ENCODE peak calls at places on chromosome 7, in six cellular contexts. F is lung; V is SK-N-SH; N is psoas muscle; I is naive thymus-derived CD4-positive, alpha-beta T cell; H is MM.1S. J is an unnamed sample. For H3K9me3 and H3K36me3, the result is how much of the 10 kb centered on the place peaks cover.

GRCh38 chr7:117673839-117674238 is 194.0 kb downstream of the CFTR start:
- DNase-seq in F (no peak), V (peak), N (no peak), I (no peak), H (peak), J (no peak)

GRCh38 chr7:94662548-94662947 is 6.6 kb upstream of the SGCE start:
- DNase-seq in F (no peak), V (no peak), N (no peak), I (no peak), H (peak), J (no peak)

GRCh38 chr7:69738396-69738889 is 140.2 kb downstream of the AUTS2 start:
- DNase-seq in F (no peak), V (no peak), N (no peak), I (no peak), H (peak), J (no peak)

GRCh38 chr7:23335621-23336020 is 36.5 kb downstream of the MALSU1 start:
- DNase-seq in F (no peak), V (no peak), N (no peak), I (no peak), H (no peak), J (no peak)

GRCh38 chr7:154252046-154252445 is 199.8 kb downstream of the DPP6 start:
- DNase-seq in F (no peak), V (no peak), N (no peak), I (no peak), H (no peak), J (no peak)

GRCh38 chr7:11060883-11061282 is 87.2 kb downstream of the PHF14 start:
- DNase-seq in F (no peak), V (no peak), N (no peak), I (no peak), H (no peak), J (no peak)

GRCh38 chr7:34575006-34575405 is 83.0 kb upstream of the NPSR1 start:
- DNase-seq in F (no peak), V (no peak), N (no peak), I (no peak), H (no peak), J (no peak)

GRCh38 chr7:39621261-39621660 is 2.1 kb upstream of the RALA start:
- DNase-seq in F (no peak), V (no peak), N (no peak), I (no peak), H (no peak), J (no peak)

GRCh38 chr7:121271098-121271497 is 57.7 kb upstream of the WNT16 start:
- DNase-seq in F (no peak), V (no peak), N (no peak), I (no peak), H (no peak), J (no peak)

GRCh38 chr7:2572101-2572842 is 13.5 kb downstream of the IQCE start:
- DNase-seq in F (no peak), V (no peak), N (no peak), I (no peak), H (no peak), J (no peak)

GRCh38 chr7:97078023-97078988 is 39.2 kb upstream of the SDHAF3 start:
- DNase-seq in F (no peak), V (no peak), N (no peak), I (no peak), H (peak), J (no peak)

GRCh38 chr7:93185303-93186027 is 37.3 kb upstream of the SAMD9L start:
- DNase-seq in F (no peak), V (no peak), N (no peak), I (no peak), H (no peak), J (no peak)

GRCh38 chr7:117229350-117229749 is 93.5 kb downstream of the WNT2 start:
- DNase-seq in F (no peak), V (no peak), N (no peak), I (no peak), H (no peak), J (no peak)

GRCh38 chr7:149239345-149240143 is at the start of gene ZNF212:
- DNase-seq in F (peak), V (peak), N (peak), I (peak), H (peak), J (peak)

GRCh38 chr7:73809454-73810090 is 21.2 kb upstream of the CLDN4 start:
- DNase-seq in F (no peak), V (peak), N (no peak), I (no peak), H (no peak), J (no peak)

DNA sequence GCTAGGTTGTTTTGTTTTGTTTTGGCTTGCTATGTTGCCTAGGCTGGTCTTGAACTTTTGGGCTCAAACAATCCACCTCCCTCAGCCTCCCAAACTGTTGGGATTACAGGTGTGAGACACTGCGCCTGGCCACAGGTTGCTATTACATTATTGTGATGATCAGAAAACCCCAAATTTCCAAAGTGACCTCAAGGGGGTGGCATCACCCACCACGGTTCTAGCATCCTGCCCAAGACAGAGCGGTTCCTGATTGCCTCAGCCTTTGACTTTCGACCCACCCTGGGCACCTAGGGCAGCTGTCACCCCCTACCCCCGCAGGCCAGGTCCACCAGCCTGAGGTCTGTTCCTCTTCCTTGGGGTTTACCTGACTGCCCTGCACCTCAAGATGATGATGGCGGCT is 28.4 kb downstream of the SBDS start:
- DNase-seq in F (no peak), V (no peak), N (no peak), I (no peak), H (no peak), J (no peak)
- H3K9me3 ChIP-seq in F (under half), V (under half), N (under half), I (under half), H (under half), J (under half)

GRCh38 chr7:84490661-84491060 is 296.1 kb upstream of the SEMA3A start:
- DNase-seq in F (no peak), V (no peak), N (no peak), I (no peak), H (no peak), J (no peak)
- H3K27ac ChIP-seq in F (no peak), V (no peak), N (no peak), I (no peak), H (no peak), J (no peak)

GRCh38 chr7:106885652-106886051 is 20.6 kb downstream of the PIK3CG start:
- DNase-seq in F (no peak), V (no peak), N (no peak), I (no peak), H (no peak), J (no peak)

GRCh38 chr7:106883627-106884026 is 18.5 kb downstream of the PIK3CG start:
- DNase-seq in F (no peak), V (no peak), N (no peak), I (no peak), H (no peak), J (no peak)

GRCh38 chr7:106890952-106891351 is 25.9 kb downstream of the PIK3CG start:
- DNase-seq in F (no peak), V (no peak), N (no peak), I (no peak), H (no peak), J (no peak)

GRCh38 chr7:106888204-106888603 is 23.1 kb downstream of the PIK3CG start:
- DNase-seq in F (no peak), V (no peak), N (no peak), I (no peak), H (no peak), J (no peak)

GRCh38 chr7:106887376-106887775 is 22.3 kb downstream of the PIK3CG start:
- DNase-seq in F (no peak), V (no peak), N (no peak), I (no peak), H (peak), J (no peak)
- H3K36me3 ChIP-seq in F (under half), V (under half), N (under half), I (half or more), H (under half), J (half or more)

GRCh38 chr7:129606801-129607200 is 4.7 kb upstream of the NRF1 start:
- DNase-seq in F (no peak), V (no peak), N (no peak), I (no peak), H (peak), J (no peak)
- H3K9me3 ChIP-seq in F (under half), V (under half), N (under half), I (under half), H (under half), J (under half)

DNA sequence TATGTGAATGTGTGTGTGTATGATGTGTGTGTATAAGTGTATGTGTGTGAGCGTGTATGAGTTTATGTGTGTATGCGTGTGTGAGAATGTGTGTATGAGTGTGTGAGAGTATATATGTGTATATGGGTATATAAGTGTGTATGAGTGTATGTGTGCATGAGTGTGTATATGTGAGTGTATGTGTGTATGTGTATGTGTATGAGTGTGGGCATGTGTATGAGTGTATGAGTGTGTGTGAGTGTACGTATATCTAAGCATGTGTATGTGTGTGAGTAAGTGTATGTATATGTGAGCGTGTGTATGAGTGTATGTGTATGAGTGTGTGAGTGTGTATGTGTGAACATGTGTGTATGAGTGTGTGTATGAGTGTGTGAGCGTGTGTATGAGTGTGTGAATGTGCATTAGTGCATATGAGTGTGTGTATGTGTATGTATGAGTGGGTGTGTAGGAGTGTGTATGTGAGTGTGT is 12.9 kb downstream of the SLC13A4 start:
- DNase-seq in F (no peak), V (no peak), N (no peak), I (no peak), H (no peak), J (no peak)
- H3K27ac ChIP-seq in F (no peak), V (peak), N (no peak), I (no peak), H (no peak), J (no peak)

GRCh38 chr7:87173456-87173855 is 21.2 kb downstream of the DMTF1 start:
- DNase-seq in F (no peak), V (no peak), N (no peak), I (no peak), H (no peak), J (no peak)

GRCh38 chr7:87170828-87171227 is 18.6 kb downstream of the DMTF1 start:
- DNase-seq in F (no peak), V (no peak), N (no peak), I (no peak), H (no peak), J (no peak)

GRCh38 chr7:87171282-87171934 is 19.2 kb downstream of the DMTF1 start:
- DNase-seq in F (no peak), V (no peak), N (no peak), I (no peak), H (no peak), J (no peak)
- H3K36me3 ChIP-seq in F (under half), V (half or more), N (under half), I (half or more), H (under half), J (half or more)

GRCh38 chr7:12954374-12954773 is 266.9 kb downstream of the ARL4A start:
- DNase-seq in F (no peak), V (no peak), N (no peak), I (no peak), H (no peak), J (no peak)
- H3K9me3 ChIP-seq in F (under half), V (under half), N (under half), I (under half), H (under half), J (under half)

GRCh38 chr7:7122033-7122478 is 60.3 kb upstream of the C1GALT1 start:
- DNase-seq in F (no peak), V (no peak), N (no peak), I (no peak), H (no peak), J (no peak)

GRCh38 chr7:7125993-7126392 is 56.4 kb upstream of the C1GALT1 start:
- DNase-seq in F (no peak), V (no peak), N (no peak), I (no peak), H (no peak), J (no peak)

GRCh38 chr7:7118822-7119221 is 63.5 kb upstream of the C1GALT1 start:
- DNase-seq in F (no peak), V (no peak), N (no peak), I (no peak), H (no peak), J (no peak)

GRCh38 chr7:7119668-7120208 is 62.6 kb upstream of the C1GALT1 start:
- DNase-seq in F (no peak), V (no peak), N (no peak), I (no peak), H (no peak), J (no peak)

GRCh38 chr7:7122701-7123281 is 59.6 kb upstream of the C1GALT1 start:
- DNase-seq in F (no peak), V (no peak), N (no peak), I (no peak), H (no peak), J (no peak)
- H3K27ac ChIP-seq in F (no peak), V (no peak), N (no peak), I (no peak), H (no peak), J (no peak)